ENCODE peak calls at places on chromosomes 3 and 15, in eight cellular contexts. T is activated naive CD4-positive, alpha-beta T cell treated with Interleukin-2 at 50 U/mL for 16 hours; Z is CD8-positive, alpha-beta memory T cell; U is psoas muscle; V is kidney epithelial cell; A is activated CD4-positive, alpha-beta T cell treated with anti-CD3 and anti-CD28 coated beads, Interleukin-2, amount 50 U/mL, for 1 hour; O is heart right ventricle; K is left ventricle myocardium superior. P is an unnamed sample.

GRCh38 chr3:57274845-57275244 is 17.6 kb downstream of the ASB14 start:
- DNase-seq in T (no peak), Z (no peak), U (no peak), V (no peak), A (no peak), O (no peak), K (no peak), P (no peak)

GRCh38 chr3:178646205-178646604 is 110.0 kb downstream of the KCNMB2 start:
- DNase-seq in T (no peak), Z (no peak), U (no peak), V (no peak), A (no peak), O (no peak), K (no peak), P (no peak)

GRCh38 chr3:172104471-172105072 is 65.2 kb downstream of the FNDC3B start:
- DNase-seq in T (no peak), Z (no peak), U (no peak), V (peak), A (no peak), O (no peak), K (no peak), P (no peak)

GRCh38 chr3:12884790-12885584 is 43.6 kb upstream of the RPL32 start:
- DNase-seq in T (no peak), Z (no peak), U (peak), V (no peak), A (no peak), O (no peak), K (no peak), P (no peak)

GRCh38 chr3:178436773-178437172 is 99.5 kb upstream of the KCNMB2 start:
- DNase-seq in T (no peak), Z (no peak), U (no peak), V (no peak), A (no peak), O (no peak), K (no peak), P (no peak)

GRCh38 chr3:138923531-138923994 is 23.4 kb downstream of the FOXL2 start:
- DNase-seq in T (peak), Z (peak), U (peak), V (no peak), A (peak), O (peak), K (peak), P (peak)

GRCh38 chr3:20136231-20136630 is 49.8 kb downstream of the SGO1 start:
- DNase-seq in T (no peak), Z (no peak), U (no peak), V (no peak), A (no peak), O (no peak), K (no peak), P (no peak)

GRCh38 chr15:85408270-85408746 is 27.9 kb downstream of the AKAP13 start:
- DNase-seq in T (peak), Z (no peak), U (no peak), V (no peak), A (no peak), O (no peak), K (no peak), P (no peak)

P was measured in epithelial cell of prostate.